ENCODE peak calls at places on chromosomes 13 and 19, in nine cellular contexts. One of them, this sample, is unnamed.
A peak's percentile ranks its signal among the peaks of the same experiment; 100 is the strongest.

GRCh38 chr13:29548722-29549446 is 46.6 kb downstream of the SLC7A1 start:
- DNase-seq in transverse colon: no peak
- DNase-seq in left lung: no peak
- DNase-seq in HepG2: no peak
- DNase-seq in tibial artery: no peak
- DNase-seq in GM23338: no peak
- DNase-seq in upper lobe of right lung: no peak
- DNase-seq in suprapubic skin: no peak
- DNase-seq in brain microvascular endothelial cell: peak; percentile 78
- DNase-seq in this sample: no peak

GRCh38 chr19:35782589-35782988 is 7.2 kb downstream of the ARHGAP33 start:
- DNase-seq in transverse colon: no peak
- DNase-seq in upper lobe of right lung: peak; percentile 62
- DNase-seq in HepG2: no peak
- DNase-seq in suprapubic skin: peak; percentile 60
- DNase-seq in GM23338: no peak
- DNase-seq in tibial artery: no peak
- DNase-seq in brain microvascular endothelial cell: no peak
- DNase-seq in left lung: peak; percentile 77
- DNase-seq in this sample: no peak

GRCh38 chr19:48618278-48618915 is 581 bp downstream of the RPL18 start:
- DNase-seq in HepG2: no peak
- DNase-seq in left lung: no peak
- DNase-seq in transverse colon: no peak
- DNase-seq in tibial artery: peak; percentile 67
- DNase-seq in brain microvascular endothelial cell: no peak
- DNase-seq in suprapubic skin: no peak
- DNase-seq in GM23338: no peak
- DNase-seq in upper lobe of right lung: no peak
- DNase-seq in this sample: peak; percentile 75

GRCh38 chr19:39498262-39499081 is at the start of gene DLL3:
- DNase-seq in transverse colon: no peak
- DNase-seq in left lung: no peak
- DNase-seq in GM23338: peak; percentile 36
- DNase-seq in suprapubic skin: no peak
- DNase-seq in tibial artery: no peak
- DNase-seq in upper lobe of right lung: no peak
- DNase-seq in HepG2: no peak
- DNase-seq in brain microvascular endothelial cell: peak; percentile 7
- DNase-seq in this sample: no peak

GRCh38 chr13:76976488-76976887 is 15.4 kb upstream of the CLN5 start:
- DNase-seq in upper lobe of right lung: no peak
- DNase-seq in transverse colon: no peak
- DNase-seq in HepG2: no peak
- DNase-seq in left lung: no peak
- DNase-seq in brain microvascular endothelial cell: peak; percentile 36
- DNase-seq in suprapubic skin: no peak
- DNase-seq in GM23338: no peak
- DNase-seq in tibial artery: no peak
- DNase-seq in this sample: no peak

GRCh38 chr19:13023666-13024065 is 28.4 kb downstream of the NFIX start:
- DNase-seq in suprapubic skin: no peak
- DNase-seq in GM23338: no peak
- DNase-seq in left lung: no peak
- DNase-seq in upper lobe of right lung: no peak
- DNase-seq in brain microvascular endothelial cell: no peak
- DNase-seq in transverse colon: no peak
- DNase-seq in tibial artery: no peak
- DNase-seq in HepG2: no peak
- DNase-seq in this sample: no peak

GRCh38 chr13:106381083-106381482 is 154.4 kb downstream of the EFNB2 start:
- DNase-seq in left lung: no peak
- DNase-seq in suprapubic skin: no peak
- DNase-seq in HepG2: no peak
- DNase-seq in transverse colon: no peak
- DNase-seq in tibial artery: no peak
- DNase-seq in upper lobe of right lung: no peak
- DNase-seq in brain microvascular endothelial cell: peak; percentile 67
- DNase-seq in GM23338: no peak
- DNase-seq in this sample: no peak

GRCh38 chr13:44197791-44198770 is 175.5 kb upstream of the SERP2 start:
- DNase-seq in left lung: no peak
- DNase-seq in GM23338: no peak
- DNase-seq in suprapubic skin: no peak
- DNase-seq in transverse colon: no peak
- DNase-seq in upper lobe of right lung: no peak
- DNase-seq in tibial artery: no peak
- DNase-seq in brain microvascular endothelial cell: peak; percentile 60
- DNase-seq in HepG2: no peak
- DNase-seq in this sample: no peak

GRCh38 chr19:15161028-15161984 is 39.5 kb downstream of the NOTCH3 start:
- DNase-seq in transverse colon: no peak
- DNase-seq in brain microvascular endothelial cell: no peak
- DNase-seq in tibial artery: peak; percentile 68
- DNase-seq in upper lobe of right lung: no peak
- DNase-seq in left lung: no peak
- DNase-seq in HepG2: peak; percentile 61
- DNase-seq in suprapubic skin: no peak
- DNase-seq in GM23338: peak; percentile 38
- DNase-seq in this sample: no peak

GRCh38 chr13:113023217-113023597 is 54.2 kb downstream of the MCF2L start:
- DNase-seq in upper lobe of right lung: no peak
- DNase-seq in tibial artery: no peak
- DNase-seq in brain microvascular endothelial cell: peak; percentile 25
- DNase-seq in left lung: peak; percentile 76
- DNase-seq in transverse colon: no peak
- DNase-seq in HepG2: peak; percentile 44
- DNase-seq in suprapubic skin: no peak
- DNase-seq in GM23338: peak; percentile 28
- DNase-seq in this sample: no peak

GRCh38 chr13:108006619-108007018 is 208.7 kb downstream of the LIG4 start:
- DNase-seq in suprapubic skin: no peak
- DNase-seq in left lung: no peak
- DNase-seq in transverse colon: no peak
- DNase-seq in tibial artery: no peak
- DNase-seq in HepG2: no peak
- DNase-seq in brain microvascular endothelial cell: no peak
- DNase-seq in upper lobe of right lung: no peak
- DNase-seq in GM23338: peak; percentile 36
- DNase-seq in this sample: no peak

GRCh38 chr19:17394891-17395415 is 957 bp upstream of the CCDC194 start:
- DNase-seq in upper lobe of right lung: peak; percentile 78
- DNase-seq in tibial artery: no peak
- DNase-seq in left lung: peak; percentile 91
- DNase-seq in suprapubic skin: no peak
- DNase-seq in brain microvascular endothelial cell: no peak
- DNase-seq in transverse colon: peak; percentile 57
- DNase-seq in HepG2: no peak
- DNase-seq in GM23338: peak; percentile 97
- DNase-seq in this sample: no peak

GRCh38 chr13:74203576-74203975 is 69.4 kb upstream of the KLF12 start:
- DNase-seq in brain microvascular endothelial cell: no peak
- DNase-seq in left lung: no peak
- DNase-seq in upper lobe of right lung: no peak
- DNase-seq in GM23338: no peak
- DNase-seq in HepG2: no peak
- DNase-seq in tibial artery: no peak
- DNase-seq in transverse colon: no peak
- DNase-seq in suprapubic skin: no peak
- DNase-seq in this sample: no peak

GRCh38 chr19:29404951-29405727 is 120.7 kb upstream of the VSTM2B start:
- DNase-seq in transverse colon: peak; percentile 9
- DNase-seq in GM23338: peak; percentile 78
- DNase-seq in HepG2: no peak
- DNase-seq in tibial artery: no peak
- DNase-seq in suprapubic skin: no peak
- DNase-seq in upper lobe of right lung: no peak
- DNase-seq in brain microvascular endothelial cell: no peak
- DNase-seq in left lung: peak; percentile 66
- DNase-seq in this sample: no peak

GRCh38 chr13:44191504-44192171 is 182.0 kb upstream of the SERP2 start:
- DNase-seq in left lung: no peak
- DNase-seq in transverse colon: peak; percentile 42
- DNase-seq in upper lobe of right lung: no peak
- DNase-seq in HepG2: peak; percentile 64
- DNase-seq in tibial artery: peak; percentile 74
- DNase-seq in brain microvascular endothelial cell: peak; percentile 68
- DNase-seq in suprapubic skin: no peak
- DNase-seq in GM23338: peak; percentile 84
- DNase-seq in this sample: no peak

GRCh38 chr13:37158481-37158880 is 53.0 kb upstream of the CSNK1A1L start:
- DNase-seq in upper lobe of right lung: no peak
- DNase-seq in suprapubic skin: no peak
- DNase-seq in GM23338: no peak
- DNase-seq in tibial artery: no peak
- DNase-seq in left lung: no peak
- DNase-seq in HepG2: no peak
- DNase-seq in transverse colon: no peak
- DNase-seq in brain microvascular endothelial cell: no peak
- DNase-seq in this sample: no peak

GRCh38 chr19:13761423-13761822 is 2.9 kb upstream of the MRI1 start:
- DNase-seq in brain microvascular endothelial cell: no peak
- DNase-seq in suprapubic skin: no peak
- DNase-seq in transverse colon: no peak
- DNase-seq in HepG2: no peak
- DNase-seq in GM23338: no peak
- DNase-seq in tibial artery: no peak
- DNase-seq in left lung: no peak
- DNase-seq in upper lobe of right lung: no peak
- DNase-seq in this sample: no peak

GRCh38 chr19:49343127-49343526 is 7.9 kb downstream of the CD37 start:
- DNase-seq in suprapubic skin: peak; percentile 27
- DNase-seq in upper lobe of right lung: peak; percentile 46
- DNase-seq in brain microvascular endothelial cell: no peak
- DNase-seq in GM23338: no peak
- DNase-seq in HepG2: no peak
- DNase-seq in tibial artery: peak; percentile 49
- DNase-seq in left lung: peak; percentile 42
- DNase-seq in transverse colon: peak; percentile 4
- DNase-seq in this sample: peak; percentile 66

GRCh38 chr19:10096615-10096963 is 5.9 kb downstream of the ANGPTL6 start:
- DNase-seq in HepG2: no peak
- DNase-seq in left lung: no peak
- DNase-seq in tibial artery: peak; percentile 74
- DNase-seq in transverse colon: peak; percentile 39
- DNase-seq in brain microvascular endothelial cell: no peak
- DNase-seq in upper lobe of right lung: no peak
- DNase-seq in suprapubic skin: peak; percentile 85
- DNase-seq in GM23338: no peak
- DNase-seq in this sample: peak; percentile 74
- H3K4me3 ChIP-seq in HepG2: no peak overlapping the region
- H3K4me3 ChIP-seq in left lung: peak overlapping the region; percentile 48
- H3K4me3 ChIP-seq in tibial artery: peak overlapping the region; percentile 49
- H3K4me3 ChIP-seq in transverse colon: peak overlapping the region; percentile 23
- H3K4me3 ChIP-seq in brain microvascular endothelial cell: peak overlapping the region; percentile 40
- H3K4me3 ChIP-seq in upper lobe of right lung: peak overlapping the region; percentile 59
- H3K4me3 ChIP-seq in suprapubic skin: peak overlapping the region; percentile 56
- H3K4me3 ChIP-seq in GM23338: peak overlapping the region; percentile 55
- H3K4me3 ChIP-seq in this sample: peak overlapping the region; percentile 83

GRCh38 chr19:42121666-42122069 is 10.6 kb downstream of the POU2F2 start:
- DNase-seq in suprapubic skin: no peak
- DNase-seq in transverse colon: peak; percentile 59
- DNase-seq in HepG2: no peak
- DNase-seq in tibial artery: peak; percentile 81
- DNase-seq in brain microvascular endothelial cell: peak; percentile 79
- DNase-seq in left lung: peak; percentile 91
- DNase-seq in GM23338: peak; percentile 69
- DNase-seq in upper lobe of right lung: no peak
- DNase-seq in this sample: no peak
- H3K27ac ChIP-seq in suprapubic skin: no peak overlapping the region
- H3K27ac ChIP-seq in transverse colon: peak overlapping the region; percentile 5
- H3K27ac ChIP-seq in HepG2: no peak overlapping the region
- H3K27ac ChIP-seq in tibial artery: no peak overlapping the region
- H3K27ac ChIP-seq in brain microvascular endothelial cell: peak overlapping the region; percentile 58
- H3K27ac ChIP-seq in left lung: peak overlapping the region; percentile 61
- H3K27ac ChIP-seq in GM23338: no peak overlapping the region
- H3K27ac ChIP-seq in upper lobe of right lung: no peak overlapping the region
- H3K27ac ChIP-seq in this sample: no peak overlapping the region

GRCh38 chr13:75759531-75759930 is 123.4 kb downstream of the LMO7 start:
- DNase-seq in transverse colon: no peak
- DNase-seq in HepG2: peak; percentile 34
- DNase-seq in upper lobe of right lung: no peak
- DNase-seq in brain microvascular endothelial cell: no peak
- DNase-seq in left lung: no peak
- DNase-seq in tibial artery: no peak
- DNase-seq in GM23338: no peak
- DNase-seq in suprapubic skin: no peak
- DNase-seq in this sample: no peak

GRCh38 chr13:75761373-75761772 is 125.2 kb downstream of the LMO7 start:
- DNase-seq in tibial artery: no peak
- DNase-seq in GM23338: no peak
- DNase-seq in upper lobe of right lung: no peak
- DNase-seq in transverse colon: no peak
- DNase-seq in brain microvascular endothelial cell: no peak
- DNase-seq in suprapubic skin: no peak
- DNase-seq in HepG2: no peak
- DNase-seq in left lung: no peak
- DNase-seq in this sample: no peak

GRCh38 chr13:75762967-75763366 is 126.8 kb downstream of the LMO7 start:
- DNase-seq in upper lobe of right lung: no peak
- DNase-seq in HepG2: peak; percentile 26
- DNase-seq in GM23338: no peak
- DNase-seq in suprapubic skin: no peak
- DNase-seq in tibial artery: no peak
- DNase-seq in left lung: no peak
- DNase-seq in brain microvascular endothelial cell: no peak
- DNase-seq in transverse colon: no peak
- DNase-seq in this sample: no peak

GRCh38 chr13:75762066-75762937 is 126.2 kb downstream of the LMO7 start:
- DNase-seq in tibial artery: no peak
- DNase-seq in HepG2: peak; percentile 15
- DNase-seq in GM23338: no peak
- DNase-seq in transverse colon: no peak
- DNase-seq in brain microvascular endothelial cell: no peak
- DNase-seq in suprapubic skin: no peak
- DNase-seq in upper lobe of right lung: no peak
- DNase-seq in left lung: no peak
- DNase-seq in this sample: no peak

GRCh38 chr13:75760182-75760981 is 124.3 kb downstream of the LMO7 start:
- DNase-seq in GM23338: no peak
- DNase-seq in transverse colon: peak; percentile 79
- DNase-seq in suprapubic skin: no peak
- DNase-seq in tibial artery: no peak
- DNase-seq in upper lobe of right lung: no peak
- DNase-seq in HepG2: peak; percentile 98
- DNase-seq in brain microvascular endothelial cell: no peak
- DNase-seq in left lung: no peak
- DNase-seq in this sample: no peak
- TF ChIP-seq CTCF in GM23338: peak; percentile 0
- TF ChIP-seq CTCF in transverse colon: peak; percentile 56
- TF ChIP-seq CTCF in suprapubic skin: peak; percentile 35
- TF ChIP-seq CTCF in tibial artery: no peak
- TF ChIP-seq CTCF in upper lobe of right lung: peak; percentile 23
- TF ChIP-seq CTCF in HepG2: peak; percentile 21
- TF ChIP-seq CTCF in brain microvascular endothelial cell: peak; percentile 12
- TF ChIP-seq CTCF in left lung: no peak
- TF ChIP-seq CTCF in this sample: no peak

GRCh38 chr19:3098515-3099346 is 4.6 kb downstream of the GNA11 start:
- DNase-seq in transverse colon: peak; percentile 59
- DNase-seq in left lung: peak; percentile 86
- DNase-seq in tibial artery: peak; percentile 90
- DNase-seq in suprapubic skin: peak; percentile 74
- DNase-seq in HepG2: no peak
- DNase-seq in brain microvascular endothelial cell: no peak
- DNase-seq in upper lobe of right lung: peak; percentile 79
- DNase-seq in GM23338: no peak
- DNase-seq in this sample: peak; percentile 84
- H3K4me3 ChIP-seq in transverse colon: peak overlapping the region; percentile 11
- H3K4me3 ChIP-seq in left lung: peak overlapping the region; percentile 70
- H3K4me3 ChIP-seq in tibial artery: peak overlapping the region; percentile 91
- H3K4me3 ChIP-seq in suprapubic skin: peak overlapping the region; percentile 90
- H3K4me3 ChIP-seq in HepG2: peak overlapping the region; percentile 97
- H3K4me3 ChIP-seq in brain microvascular endothelial cell: no peak overlapping the region
- H3K4me3 ChIP-seq in upper lobe of right lung: peak overlapping the region; percentile 69
- H3K4me3 ChIP-seq in GM23338: no peak overlapping the region
- H3K4me3 ChIP-seq in this sample: peak overlapping the region; percentile 99

This sample was measured in coronary artery.